ENCODE peak calls at places on chromosomes 2 and 18, in seven cellular contexts. U is A549, M is neural progenitor cell, J is ovary, F is psoas muscle, C is fibroblast of lung, N is pancreas. H is an unnamed sample.

GRCh38 chr2:19538411-19538963 is 180.1 kb upstream of the OSR1 start:
- DNase-seq in U (peak; percentile 75), M (no peak), J (no peak), F (no peak), C (peak; percentile 98), N (no peak), H (no peak)

GRCh38 chr2:64732153-64732552 is 78.4 kb upstream of the SERTAD2 start:
- DNase-seq in U (no peak), M (no peak), J (no peak), F (no peak), C (no peak), N (no peak), H (no peak)

GRCh38 chr2:119208791-119209203 is 14.8 kb upstream of the STEAP3 start:
- DNase-seq in U (peak; percentile 26), M (no peak), J (no peak), F (no peak), C (peak; percentile 60), N (no peak), H (no peak)

GRCh38 chr18:58095251-58095650 is 51.2 kb downstream of the NEDD4L start:
- DNase-seq in U (no peak), M (peak; percentile 59), J (no peak), F (no peak), C (no peak), N (no peak), H (no peak)

GRCh38 chr2:165902929-165903328 is 50.6 kb downstream of the TTC21B start:
- DNase-seq in U (no peak), M (no peak), J (no peak), F (no peak), C (peak; percentile 14), N (no peak), H (no peak)

GRCh38 chr2:151947524-151948165 is 119.4 kb upstream of the ARL5A start:
- DNase-seq in U (no peak), M (no peak), J (no peak), F (peak; percentile 20), C (peak; percentile 58), N (no peak), H (no peak)

GRCh38 chr18:45386256-45386655 is 229.0 kb upstream of the SLC14A2 start:
- DNase-seq in U (no peak), M (peak; percentile 81), J (peak; percentile 49), F (no peak), C (peak; percentile 47), N (no peak), H (no peak)

GRCh38 chr18:63878343-63878742 is 9.2 kb upstream of the SERPINB2 start:
- DNase-seq in U (no peak), M (no peak), J (no peak), F (no peak), C (no peak), N (no peak), H (no peak)

GRCh38 chr2:182165196-182165595 is 179.5 kb downstream of the PPP1R1C start:
- DNase-seq in U (no peak), M (no peak), J (no peak), F (no peak), C (no peak), N (no peak), H (no peak)

GRCh38 chr18:37717098-37717497 is 151.5 kb upstream of the CELF4 start:
- DNase-seq in U (no peak), M (no peak), J (no peak), F (no peak), C (no peak), N (no peak), H (no peak)

GRCh38 chr2:130391872-130392670 is 36.2 kb downstream of the PTPN18 start:
- DNase-seq in U (no peak), M (no peak), J (peak; percentile 54), F (peak; percentile 26), C (peak; percentile 25), N (no peak), H (no peak)

GRCh38 chr2:188380280-188380679 is 88.6 kb downstream of the GULP1 start:
- DNase-seq in U (no peak), M (no peak), J (no peak), F (no peak), C (no peak), N (no peak), H (no peak)

GRCh38 chr2:206213514-206213845 is 53.8 kb downstream of the EEF1B2 start:
- DNase-seq in U (no peak), M (no peak), J (no peak), F (no peak), C (no peak), N (no peak), H (no peak)

GRCh38 chr2:28895189-28895893 is 874 bp downstream of the WDR43 start:
- DNase-seq in U (peak; percentile 46), M (peak; percentile 17), J (no peak), F (peak; percentile 53), C (peak; percentile 57), N (peak; percentile 39), H (peak; percentile 4)

GRCh38 chr2:233408366-233409285 is 54.3 kb downstream of the DGKD start:
- DNase-seq in U (no peak), M (no peak), J (no peak), F (no peak), C (no peak), N (no peak), H (no peak)

GRCh38 chr2:149329470-149330126 is 789 bp upstream of the LYPD6 start:
- DNase-seq in U (peak; percentile 51), M (peak; percentile 79), J (peak; percentile 44), F (peak; percentile 23), C (peak; percentile 67), N (peak; percentile 76), H (peak; percentile 32)

GRCh38 chr2:1625281-1626001 is 118.9 kb downstream of the PXDN start:
- DNase-seq in U (peak; percentile 40), M (peak; percentile 83), J (peak; percentile 67), F (peak; percentile 39), C (peak; percentile 91), N (no peak), H (no peak)

GRCh38 chr2:5067816-5068215 is 624.4 kb upstream of the SOX11 start:
- DNase-seq in U (no peak), M (no peak), J (no peak), F (no peak), C (no peak), N (no peak), H (no peak)

GRCh38 chr2:236184701-236185100 is 16.5 kb upstream of the GBX2 start:
- DNase-seq in U (no peak), M (no peak), J (no peak), F (no peak), C (no peak), N (no peak), H (no peak)

GRCh38 chr2:239269173-239269865 is 131.5 kb downstream of the HDAC4 start:
- DNase-seq in U (no peak), M (no peak), J (no peak), F (no peak), C (no peak), N (no peak), H (no peak)

GRCh38 chr18:8798996-8799395 is 93.6 kb downstream of the MTCL1 start:
- DNase-seq in U (no peak), M (no peak), J (no peak), F (peak; percentile 35), C (no peak), N (no peak), H (no peak)
- H3K27ac ChIP-seq in U (peak overlapping the region; percentile 96), M (no peak overlapping the region), J (no peak overlapping the region), F (no peak overlapping the region), C (peak overlapping the region; percentile 98), N (no peak overlapping the region), H (no peak overlapping the region)

DNA sequence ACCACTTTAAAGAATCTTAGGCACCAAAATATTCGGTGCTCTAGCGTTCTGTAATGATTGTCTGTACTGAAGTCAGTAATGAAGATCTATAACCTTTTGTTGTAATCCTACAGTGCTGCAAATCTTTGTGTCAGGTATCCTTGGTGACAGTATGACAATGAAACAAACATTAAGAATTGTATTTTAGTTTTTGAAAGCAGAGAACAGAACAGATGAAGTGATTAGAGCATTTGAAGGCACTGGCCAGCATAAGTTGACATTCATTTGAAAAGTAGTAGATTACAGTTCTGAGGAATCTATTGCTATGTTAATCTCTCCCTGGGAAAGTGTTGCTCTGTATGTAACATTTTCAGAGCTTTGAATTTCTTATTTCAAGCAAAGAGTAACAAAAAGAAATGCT is 451.2 kb downstream of the NUP35 start:
- DNase-seq in U (no peak), M (no peak), J (no peak), F (no peak), C (no peak), N (no peak), H (no peak)
- H3K27ac ChIP-seq in U (no peak overlapping the region), M (no peak overlapping the region), J (no peak overlapping the region), F (no peak overlapping the region), C (no peak overlapping the region), N (no peak overlapping the region), H (no peak overlapping the region)

GRCh38 chr2:33086400-33087015 is 139.8 kb downstream of the LTBP1 start:
- DNase-seq in U (no peak), M (no peak), J (no peak), F (no peak), C (peak; percentile 70), N (peak; percentile 47), H (no peak)
- H3K27ac ChIP-seq in U (no peak overlapping the region), M (no peak overlapping the region), J (no peak overlapping the region), F (no peak overlapping the region), C (no peak overlapping the region), N (no peak overlapping the region), H (no peak overlapping the region)

DNA sequence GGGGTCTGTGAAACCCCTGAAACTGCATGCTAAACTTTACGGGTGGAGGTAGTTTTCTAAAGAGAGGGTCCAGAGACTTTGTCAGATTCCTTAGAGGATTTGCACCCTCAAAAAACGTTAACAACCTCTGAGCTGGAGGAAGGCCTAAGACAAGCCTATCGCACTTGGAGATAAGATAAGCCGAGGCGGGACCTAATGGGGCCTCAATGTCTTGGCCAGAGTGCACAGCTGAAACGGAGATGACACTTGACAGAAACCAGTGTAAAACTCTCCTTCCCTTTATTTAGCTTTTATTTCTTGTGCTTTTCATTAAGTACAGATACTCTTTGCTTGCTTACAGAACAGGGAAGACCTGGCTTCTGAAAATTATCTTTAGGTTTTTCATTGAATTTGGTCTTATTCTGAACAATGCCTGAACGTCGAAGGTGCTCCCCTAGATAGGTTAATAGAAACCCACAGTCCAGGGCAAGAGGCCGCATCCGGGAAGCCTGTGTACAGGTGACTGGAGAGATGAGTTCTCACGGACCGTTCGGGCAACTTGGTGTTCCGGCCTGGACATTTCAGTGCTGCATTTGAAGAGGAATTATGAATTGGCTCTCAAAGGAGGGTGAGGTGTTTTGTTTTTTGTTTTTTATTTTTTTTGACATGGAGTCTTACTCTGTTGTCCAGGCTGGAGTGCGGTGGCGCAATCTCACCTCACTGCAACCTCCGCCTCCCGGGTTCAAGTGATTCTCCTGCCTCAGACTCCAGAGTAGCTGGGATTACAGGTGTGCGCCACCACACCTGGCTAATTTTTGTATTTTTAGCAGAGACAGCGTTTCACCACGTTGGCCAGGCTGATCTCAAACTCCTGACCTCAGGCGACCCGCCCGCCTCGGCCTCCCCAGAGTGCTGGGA is 49.7 kb downstream of the SH3BP4 start:
- DNase-seq in U (no peak), M (no peak), J (peak; percentile 36), F (no peak), C (no peak), N (no peak), H (no peak)
- H3K27ac ChIP-seq in U (peak overlapping the region; percentile 79), M (no peak overlapping the region), J (no peak overlapping the region), F (no peak overlapping the region), C (no peak overlapping the region), N (peak overlapping the region; percentile 53), H (no peak overlapping the region)